ENCODE peak calls at places on chromosomes 5 and 9, in seven cellular contexts. X, Y, T, O, D, C and F are unnamed samples.

GRCh38 chr5:67427745-67428298 is 231.2 kb upstream of the CD180 start:
- DNase-seq in X (no peak), Y (no peak), T (no peak), O (no peak), D (no peak), C (no peak), F (no peak)

GRCh38 chr5:40224421-40224820 is 455.3 kb upstream of the PTGER4 start:
- DNase-seq in X (peak; percentile 72), Y (peak; percentile 84), T (no peak), O (no peak), D (no peak), C (no peak), F (no peak)

GRCh38 chr5:32311404-32312193 is 1.1 kb downstream of the MTMR12 start:
- DNase-seq in X (no peak), Y (no peak), T (no peak), O (no peak), D (no peak), C (no peak), F (no peak)

GRCh38 chr5:77852514-77853352 is 76.6 kb upstream of the TBCA start:
- DNase-seq in X (peak; percentile 80), Y (peak; percentile 23), T (peak; percentile 54), O (peak; percentile 86), D (peak; percentile 76), C (peak; percentile 79), F (peak; percentile 82)

GRCh38 chr9:100581661-100582060 is 3.8 kb downstream of the CAVIN4 start:
- DNase-seq in X (no peak), Y (no peak), T (no peak), O (no peak), D (no peak), C (no peak), F (no peak)

GRCh38 chr9:27856054-27856453 is 282.8 kb upstream of the C9orf72 start:
- DNase-seq in X (no peak), Y (no peak), T (no peak), O (no peak), D (no peak), C (no peak), F (no peak)

GRCh38 chr5:179860301-179860700 is 1.7 kb upstream of the MRNIP start:
- DNase-seq in X (no peak), Y (no peak), T (no peak), O (no peak), D (no peak), C (no peak), F (no peak)

GRCh38 chr9:80025131-80025530 is 453.4 kb downstream of the TLE4 start:
- DNase-seq in X (no peak), Y (no peak), T (no peak), O (no peak), D (no peak), C (no peak), F (no peak)

GRCh38 chr5:170353946-170354345 is 35.2 kb downstream of the KCNMB1 start:
- DNase-seq in X (no peak), Y (no peak), T (no peak), O (no peak), D (peak; percentile 60), C (no peak), F (no peak)

GRCh38 chr9:2427016-2427891 is 194.3 kb upstream of the VLDLR start:
- DNase-seq in X (peak; percentile 27), Y (peak; percentile 7), T (no peak), O (no peak), D (no peak), C (no peak), F (no peak)

GRCh38 chr5:174119386-174119785 is 73.9 kb downstream of the NSG2 start:
- DNase-seq in X (no peak), Y (no peak), T (no peak), O (no peak), D (no peak), C (peak; percentile 86), F (no peak)

GRCh38 chr9:125346351-125346750 is 84.7 kb downstream of the GAPVD1 start:
- DNase-seq in X (no peak), Y (no peak), T (no peak), O (no peak), D (no peak), C (no peak), F (no peak)

GRCh38 chr9:78296208-78296892 is 575 bp upstream of the PSAT1 start:
- DNase-seq in X (no peak), Y (no peak), T (peak; percentile 45), O (peak; percentile 33), D (peak; percentile 55), C (peak; percentile 55), F (no peak)

GRCh38 chr5:55483903-55484302 is 50.9 kb downstream of the PLPP1 start:
- DNase-seq in X (no peak), Y (no peak), T (no peak), O (no peak), D (no peak), C (no peak), F (no peak)

GRCh38 chr5:1470762-1471211 is 25.5 kb upstream of the SLC6A3 start:
- DNase-seq in X (no peak), Y (no peak), T (no peak), O (no peak), D (peak; percentile 48), C (no peak), F (no peak)

GRCh38 chr5:94890907-94891306 is 272.4 kb downstream of the SLF1 start:
- DNase-seq in X (no peak), Y (no peak), T (no peak), O (no peak), D (no peak), C (no peak), F (no peak)

GRCh38 chr9:3526903-3527652 is 1.3 kb upstream of the RFX3 start:
- DNase-seq in X (no peak), Y (no peak), T (no peak), O (peak; percentile 10), D (peak; percentile 47), C (peak; percentile 48), F (peak; percentile 92)

GRCh38 chr9:133323211-133323610 is 12.8 kb downstream of the SURF6 start:
- DNase-seq in X (no peak), Y (no peak), T (no peak), O (no peak), D (no peak), C (no peak), F (no peak)

GRCh38 chr5:65811895-65812294 is 89.9 kb downstream of the NLN start:
- DNase-seq in X (no peak), Y (no peak), T (no peak), O (no peak), D (no peak), C (no peak), F (no peak)

GRCh38 chr5:148988328-148988727 is 74.5 kb downstream of the SH3TC2 start:
- DNase-seq in X (no peak), Y (peak; percentile 57), T (no peak), O (no peak), D (peak; percentile 84), C (no peak), F (no peak)

GRCh38 chr5:36209664-36210063 is 32.1 kb downstream of the NADK2 start:
- DNase-seq in X (no peak), Y (no peak), T (no peak), O (no peak), D (no peak), C (no peak), F (no peak)

GRCh38 chr5:158471179-158471924 is 612.4 kb upstream of the CLINT1 start:
- DNase-seq in X (no peak), Y (no peak), T (no peak), O (no peak), D (no peak), C (no peak), F (no peak)